ENCODE peak calls at places on chromosomes 12 and 14, in eight cellular contexts. A is endothelial cell; S is fibroblast of pulmonary artery; K is right atrium auricular region; G is IMR-90; X is RWPE1; I is CD8-positive, alpha-beta T cell; B is lower lobe of right lung. M is an unnamed sample.

GRCh38 chr12:116856729-116857128 is 24.5 kb downstream of the HRK start:
- DNase-seq in A (no peak), S (no peak), K (no peak), G (no peak), X (no peak), I (no peak), B (no peak), M (peak)

GRCh38 chr12:130830246-130830551 is 8.9 kb downstream of the STX2 start:
- DNase-seq in A (no peak), S (no peak), K (no peak), G (no peak), X (no peak), I (no peak), B (no peak), M (no peak)

GRCh38 chr12:69511469-69511868 is 41.3 kb downstream of the FRS2 start:
- DNase-seq in A (no peak), S (no peak), K (no peak), G (peak), X (no peak), I (no peak), B (no peak), M (no peak)

GRCh38 chr14:30559638-30560071 is 697 bp downstream of the G2E3 start:
- DNase-seq in A (no peak), S (peak), K (no peak), G (peak), X (peak), I (no peak), B (no peak), M (peak)

GRCh38 chr12:124321040-124321481 is 26.2 kb downstream of the RFLNA start:
- DNase-seq in A (peak), S (peak), K (peak), G (peak), X (peak), I (peak), B (peak), M (peak)

GRCh38 chr14:79516009-79516408 is 695.3 kb downstream of the DIO2 start:
- DNase-seq in A (no peak), S (no peak), K (no peak), G (no peak), X (no peak), I (no peak), B (no peak), M (no peak)

GRCh38 chr12:56880416-56881035 is 53.7 kb downstream of the SDR9C7 start:
- DNase-seq in A (no peak), S (no peak), K (no peak), G (no peak), X (no peak), I (no peak), B (no peak), M (no peak)

GRCh38 chr12:107317751-107318553 is 224.6 kb upstream of the CRY1 start:
- DNase-seq in A (peak), S (peak), K (peak), G (peak), X (peak), I (peak), B (peak), M (peak)

GRCh38 chr14:75249251-75249957 is 29.2 kb upstream of the FOS start:
- DNase-seq in A (no peak), S (no peak), K (no peak), G (no peak), X (no peak), I (peak), B (peak), M (no peak)

GRCh38 chr12:102962986-102963385 is 5.5 kb downstream of the ASCL1 start:
- DNase-seq in A (no peak), S (no peak), K (no peak), G (no peak), X (no peak), I (no peak), B (no peak), M (no peak)

GRCh38 chr14:36656769-36657408 is 4.8 kb upstream of the PAX9 start:
- DNase-seq in A (no peak), S (no peak), K (no peak), G (no peak), X (no peak), I (no peak), B (no peak), M (no peak)

GRCh38 chr12:93108958-93109357 is 179.9 kb upstream of the EEA1 start:
- DNase-seq in A (no peak), S (peak), K (no peak), G (peak), X (no peak), I (no peak), B (no peak), M (no peak)

GRCh38 chr12:88691811-88692210 is 111.5 kb upstream of the KITLG start:
- DNase-seq in A (no peak), S (peak), K (no peak), G (no peak), X (no peak), I (no peak), B (no peak), M (no peak)

GRCh38 chr14:76407449-76408150 is 31.7 kb downstream of the ESRRB start:
- DNase-seq in A (no peak), S (no peak), K (no peak), G (no peak), X (no peak), I (no peak), B (peak), M (no peak)

GRCh38 chr14:76412501-76412900 is 36.6 kb downstream of the ESRRB start:
- DNase-seq in A (no peak), S (no peak), K (no peak), G (no peak), X (no peak), I (no peak), B (no peak), M (no peak)

GRCh38 chr14:76408877-76409276 is 32.9 kb downstream of the ESRRB start:
- DNase-seq in A (no peak), S (no peak), K (no peak), G (no peak), X (no peak), I (no peak), B (no peak), M (no peak)

GRCh38 chr14:76413962-76414665 is 38.2 kb downstream of the ESRRB start:
- DNase-seq in A (no peak), S (no peak), K (no peak), G (no peak), X (no peak), I (no peak), B (no peak), M (no peak)

DNA sequence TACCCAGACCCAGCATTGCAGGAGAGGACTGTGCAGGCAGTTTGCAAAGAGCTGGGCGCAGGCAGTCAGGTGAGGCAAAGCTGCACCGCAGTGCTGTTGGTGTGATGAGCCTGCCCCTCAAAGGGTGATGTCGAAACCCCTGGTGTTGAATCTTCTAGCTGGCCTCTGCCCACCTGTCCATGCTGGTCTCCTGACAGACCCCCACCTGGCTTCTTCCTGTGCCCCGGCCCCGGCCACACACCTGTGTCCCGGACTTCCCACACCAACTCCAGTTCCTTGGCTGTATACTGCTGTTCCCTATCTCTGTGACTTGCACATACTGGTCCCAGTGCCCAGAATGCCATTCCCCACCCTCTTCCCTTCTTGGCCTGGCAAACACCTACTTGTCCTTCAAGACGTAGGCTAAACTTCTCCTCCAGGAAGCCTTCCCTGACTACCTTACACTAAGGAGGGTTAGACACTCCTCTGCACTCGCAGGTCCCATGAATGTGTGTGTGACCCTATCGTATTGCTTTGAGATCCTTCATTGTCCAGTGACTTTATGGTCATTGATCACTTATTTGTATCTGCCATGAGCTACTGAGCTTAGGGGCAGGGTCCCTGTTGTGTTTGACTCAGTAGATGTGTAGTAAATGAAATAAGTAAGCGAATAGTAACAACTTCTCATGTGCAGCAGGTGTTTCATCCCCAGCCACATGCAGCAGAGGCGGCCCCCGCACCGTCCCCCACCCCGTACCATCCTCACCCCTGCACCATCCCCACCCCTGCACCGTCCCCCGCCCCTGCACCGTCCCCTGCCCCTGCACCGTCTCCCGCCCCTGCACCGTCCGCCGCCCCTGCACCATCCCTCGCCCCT is 37.4 kb downstream of the ESRRB start:
- DNase-seq in A (no peak), S (no peak), K (no peak), G (no peak), X (no peak), I (no peak), B (no peak), M (no peak)
- TF ChIP-seq CTCF in A (no peak), S (no peak), K (no peak), G (no peak), X (no peak), I (no peak), B (no peak), M (no peak)

DNA sequence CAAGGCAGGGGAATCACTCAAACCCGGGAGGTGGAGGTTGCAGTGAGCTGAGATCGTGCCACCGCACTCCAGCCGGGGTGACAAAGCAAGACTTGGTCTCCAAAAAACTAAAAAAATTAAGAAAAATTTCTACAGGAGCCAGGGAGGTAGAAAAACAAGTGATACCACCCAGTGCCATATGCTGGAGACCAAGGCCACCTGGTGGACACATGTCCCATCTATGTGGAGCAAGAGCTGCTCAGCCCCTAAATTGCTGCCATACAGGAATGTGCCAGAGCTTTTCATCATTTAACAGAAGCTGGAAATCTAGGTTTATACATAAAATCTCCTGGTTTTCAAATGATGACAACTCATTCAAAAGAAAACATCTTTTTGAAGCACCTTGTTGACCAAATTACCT is 61.4 kb upstream of the ELK3 start:
- DNase-seq in A (no peak), S (no peak), K (no peak), G (no peak), X (no peak), I (no peak), B (no peak), M (no peak)
- TF ChIP-seq CTCF in A (no peak), S (no peak), K (no peak), G (no peak), X (no peak), I (no peak), B (peak), M (no peak)

DNA sequence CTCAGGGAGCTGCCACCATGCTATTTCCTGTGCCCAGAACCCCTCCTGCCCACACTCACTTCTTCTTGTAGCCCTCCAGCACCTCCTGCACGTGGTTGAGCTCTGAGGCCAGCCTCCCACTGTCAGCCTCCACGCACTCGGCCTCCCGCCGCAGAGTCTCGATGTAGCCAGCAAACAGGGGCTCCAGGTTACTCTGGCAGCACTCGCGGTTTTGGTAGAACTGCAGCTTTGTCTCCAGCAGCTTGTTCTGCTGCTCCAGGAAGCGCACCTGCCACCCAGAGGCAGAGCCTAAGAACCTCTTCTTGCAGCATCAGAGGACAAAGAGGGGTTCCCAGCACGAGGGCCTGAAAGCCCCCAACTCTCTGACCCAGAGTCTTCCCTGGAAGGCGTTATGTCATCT is 2.1 kb downstream of the KRT83 start:
- DNase-seq in A (no peak), S (no peak), K (no peak), G (no peak), X (no peak), I (no peak), B (no peak), M (no peak)
- TF ChIP-seq CTCF in A (no peak), S (no peak), K (no peak), G (no peak), X (no peak), I (no peak), B (no peak), M (peak)

GRCh38 chr12:54692353-54692752 is 44.2 kb upstream of the DCD start:
- DNase-seq in A (no peak), S (no peak), K (no peak), G (no peak), X (no peak), I (no peak), B (no peak), M (no peak)

GRCh38 chr12:54689034-54689372 is 40.8 kb upstream of the DCD start:
- DNase-seq in A (no peak), S (no peak), K (no peak), G (no peak), X (no peak), I (no peak), B (no peak), M (no peak)

GRCh38 chr12:54684636-54685630 is 36.8 kb upstream of the DCD start:
- DNase-seq in A (no peak), S (no peak), K (no peak), G (no peak), X (no peak), I (no peak), B (no peak), M (no peak)

GRCh38 chr12:54688309-54689033 is 40.3 kb upstream of the DCD start:
- DNase-seq in A (no peak), S (no peak), K (no peak), G (no peak), X (no peak), I (no peak), B (no peak), M (no peak)

GRCh38 chr12:54689984-54690383 is 41.8 kb upstream of the DCD start:
- DNase-seq in A (no peak), S (peak), K (no peak), G (no peak), X (no peak), I (no peak), B (no peak), M (peak)
- TF ChIP-seq CTCF in A (no peak), S (no peak), K (no peak), G (no peak), X (no peak), I (no peak), B (no peak), M (peak)

M was measured in hepatocyte.